ENCODE peak calls at places on chromosomes 12 and 14, in five cellular contexts. One of them, this sample, is unnamed.

GRCh38 chr12:50032516-50033316 is 7.4 kb upstream of the RACGAP1 start:
- DNase-seq in endothelial cell: peak
- DNase-seq in A549: no peak
- DNase-seq in GM13976: peak
- DNase-seq in breast epithelium: no peak
- DNase-seq in this sample: no peak

GRCh38 chr14:95935228-95935822 is 58.7 kb downstream of the TUNAR start:
- DNase-seq in A549: no peak
- DNase-seq in endothelial cell: peak
- DNase-seq in breast epithelium: no peak
- DNase-seq in GM13976: no peak
- DNase-seq in this sample: peak

GRCh38 chr12:132279930-132280329 is 49.5 kb downstream of the GALNT9 start:
- DNase-seq in breast epithelium: no peak
- DNase-seq in endothelial cell: no peak
- DNase-seq in GM13976: no peak
- DNase-seq in A549: no peak
- DNase-seq in this sample: no peak

GRCh38 chr12:34208331-34209258 is 186.3 kb downstream of the ALG10 start:
- DNase-seq in breast epithelium: no peak
- DNase-seq in A549: no peak
- DNase-seq in endothelial cell: no peak
- DNase-seq in GM13976: peak
- DNase-seq in this sample: no peak

GRCh38 chr14:70796551-70796950 is 12.8 kb downstream of the MAP3K9 start:
- DNase-seq in endothelial cell: no peak
- DNase-seq in GM13976: no peak
- DNase-seq in breast epithelium: no peak
- DNase-seq in A549: no peak
- DNase-seq in this sample: no peak

GRCh38 chr12:54463034-54463433 is 10.4 kb downstream of the GTSF1 start:
- DNase-seq in breast epithelium: no peak
- DNase-seq in endothelial cell: no peak
- DNase-seq in GM13976: no peak
- DNase-seq in A549: no peak
- DNase-seq in this sample: no peak

GRCh38 chr12:122839907-122840554 is 4.8 kb downstream of the HIP1R start:
- DNase-seq in GM13976: no peak
- DNase-seq in endothelial cell: no peak
- DNase-seq in breast epithelium: no peak
- DNase-seq in A549: no peak
- DNase-seq in this sample: no peak

GRCh38 chr12:46153267-46153872 is 115.5 kb downstream of the SLC38A1 start:
- DNase-seq in GM13976: no peak
- DNase-seq in A549: peak
- DNase-seq in breast epithelium: no peak
- DNase-seq in endothelial cell: no peak
- DNase-seq in this sample: no peak

GRCh38 chr14:72715215-72715909 is 178.5 kb downstream of the DPF3 start:
- DNase-seq in GM13976: peak
- DNase-seq in breast epithelium: no peak
- DNase-seq in endothelial cell: no peak
- DNase-seq in A549: no peak
- DNase-seq in this sample: no peak

GRCh38 chr14:41062826-41063225 is 543.9 kb upstream of the LRFN5 start:
- DNase-seq in endothelial cell: no peak
- DNase-seq in A549: no peak
- DNase-seq in GM13976: no peak
- DNase-seq in breast epithelium: no peak
- DNase-seq in this sample: no peak

GRCh38 chr12:12212769-12213168 is 54.1 kb downstream of the LRP6 start:
- DNase-seq in endothelial cell: no peak
- DNase-seq in GM13976: no peak
- DNase-seq in breast epithelium: no peak
- DNase-seq in A549: no peak
- DNase-seq in this sample: no peak

DNA sequence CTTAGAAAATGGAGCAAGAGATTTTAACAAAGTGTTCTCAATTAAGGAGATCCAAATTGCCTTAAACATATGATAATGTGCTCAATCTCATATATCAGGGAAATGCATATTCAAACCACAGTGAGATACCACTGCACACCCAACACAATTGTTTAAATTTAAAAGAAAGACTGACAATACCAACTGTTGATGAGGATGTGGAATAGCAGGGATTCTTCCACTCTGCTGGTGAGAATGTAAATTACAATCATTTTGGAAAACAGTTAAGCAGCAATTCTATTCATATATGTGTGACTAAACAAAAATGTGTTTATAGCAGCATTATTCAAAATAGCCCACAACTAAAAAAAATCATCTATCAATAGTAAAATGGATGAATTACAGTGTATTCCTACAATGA is 144.2 kb downstream of the KICS2 start:
- DNase-seq in GM13976: no peak
- DNase-seq in A549: peak
- DNase-seq in endothelial cell: no peak
- DNase-seq in breast epithelium: no peak
- DNase-seq in this sample: no peak
- TF ChIP-seq CTCF in GM13976: no peak
- TF ChIP-seq CTCF in A549: peak
- TF ChIP-seq CTCF in endothelial cell: peak
- TF ChIP-seq CTCF in breast epithelium: no peak
- TF ChIP-seq CTCF in this sample: no peak

GRCh38 chr12:100738086-100738485 is 56.5 kb upstream of the ANO4 start:
- DNase-seq in endothelial cell: no peak
- DNase-seq in A549: no peak
- DNase-seq in breast epithelium: no peak
- DNase-seq in GM13976: no peak
- DNase-seq in this sample: no peak

GRCh38 chr12:100737168-100737567 is 57.4 kb upstream of the ANO4 start:
- DNase-seq in breast epithelium: no peak
- DNase-seq in GM13976: no peak
- DNase-seq in endothelial cell: no peak
- DNase-seq in A549: no peak
- DNase-seq in this sample: no peak

DNA sequence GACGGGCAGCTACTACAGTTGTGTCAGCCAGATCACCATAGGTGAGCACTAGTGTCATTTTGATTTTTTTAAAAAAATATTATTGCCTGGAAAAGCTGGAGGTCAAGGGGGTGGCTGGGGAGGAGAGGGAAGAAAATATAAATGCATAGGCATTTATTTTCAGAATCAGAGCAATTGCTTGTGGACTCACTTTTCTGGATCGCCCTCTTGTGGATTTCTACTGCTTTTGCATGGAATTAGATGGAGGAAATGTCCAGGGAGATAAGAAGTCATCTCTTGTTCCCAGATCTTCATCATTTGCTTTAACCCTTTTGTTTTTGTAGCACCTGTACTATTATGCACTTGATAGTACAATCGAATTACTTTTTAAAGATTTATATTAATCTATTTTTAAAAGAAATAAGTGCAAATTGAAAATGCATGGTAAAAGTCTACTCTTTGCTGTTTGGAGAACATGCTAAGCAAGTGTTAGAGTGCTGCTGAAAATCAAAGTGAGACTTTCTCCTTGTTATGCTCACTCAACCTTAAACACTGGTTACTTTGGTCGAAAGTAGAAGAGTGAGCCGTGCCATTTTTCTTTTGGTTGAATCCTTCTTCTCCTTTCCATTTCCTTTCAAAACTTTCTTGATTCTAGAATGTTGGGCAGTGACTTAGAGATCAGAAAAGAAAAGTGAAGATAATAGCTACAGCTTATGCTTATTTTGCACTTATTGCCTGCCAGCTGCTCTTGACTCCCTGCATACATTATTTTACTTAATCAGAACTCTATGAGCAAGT is 60.6 kb upstream of the ANO4 start:
- DNase-seq in A549: peak
- DNase-seq in breast epithelium: no peak
- DNase-seq in endothelial cell: peak
- DNase-seq in GM13976: no peak
- DNase-seq in this sample: no peak
- TF ChIP-seq CTCF in A549: peak
- TF ChIP-seq CTCF in breast epithelium: peak
- TF ChIP-seq CTCF in endothelial cell: peak
- TF ChIP-seq CTCF in GM13976: peak
- TF ChIP-seq CTCF in this sample: no peak

GRCh38 chr12:53425515-53426150 is 2.0 kb downstream of the AMHR2 start:
- DNase-seq in endothelial cell: no peak
- DNase-seq in A549: no peak
- DNase-seq in GM13976: no peak
- DNase-seq in breast epithelium: no peak
- DNase-seq in this sample: no peak
- TF ChIP-seq CTCF in endothelial cell: no peak
- TF ChIP-seq CTCF in A549: no peak
- TF ChIP-seq CTCF in GM13976: no peak
- TF ChIP-seq CTCF in breast epithelium: no peak
- TF ChIP-seq CTCF in this sample: no peak

DNA sequence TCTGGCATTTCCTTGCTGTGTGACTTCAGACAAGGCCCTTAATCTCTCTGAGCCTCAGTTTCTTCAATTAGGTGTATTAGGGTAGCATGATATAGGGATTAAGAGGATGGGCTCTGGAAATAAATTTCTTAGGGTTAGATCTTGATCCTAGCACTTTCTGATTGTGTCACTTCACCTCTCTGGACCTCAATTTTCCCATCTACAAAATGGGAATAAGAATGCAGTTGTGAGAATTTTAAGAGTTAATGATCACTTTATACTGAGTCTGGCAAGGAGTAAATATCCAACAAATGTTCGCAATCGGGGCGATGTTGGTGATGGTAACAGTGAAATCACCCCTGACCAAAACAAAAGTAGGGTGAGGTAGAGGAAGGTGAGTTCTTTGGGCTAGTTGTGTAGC is 4.0 kb downstream of the RPH3A start:
- DNase-seq in A549: no peak
- DNase-seq in breast epithelium: no peak
- DNase-seq in endothelial cell: no peak
- DNase-seq in GM13976: no peak
- DNase-seq in this sample: no peak
- TF ChIP-seq CTCF in A549: no peak
- TF ChIP-seq CTCF in breast epithelium: no peak
- TF ChIP-seq CTCF in endothelial cell: no peak
- TF ChIP-seq CTCF in GM13976: no peak
- TF ChIP-seq CTCF in this sample: no peak

GRCh38 chr14:58129208-58129607 is 22.8 kb downstream of the ARMH4 start:
- DNase-seq in endothelial cell: no peak
- DNase-seq in GM13976: no peak
- DNase-seq in A549: peak
- DNase-seq in breast epithelium: no peak
- DNase-seq in this sample: no peak
- TF ChIP-seq CTCF in endothelial cell: no peak
- TF ChIP-seq CTCF in GM13976: no peak
- TF ChIP-seq CTCF in A549: peak
- TF ChIP-seq CTCF in breast epithelium: no peak
- TF ChIP-seq CTCF in this sample: no peak

DNA sequence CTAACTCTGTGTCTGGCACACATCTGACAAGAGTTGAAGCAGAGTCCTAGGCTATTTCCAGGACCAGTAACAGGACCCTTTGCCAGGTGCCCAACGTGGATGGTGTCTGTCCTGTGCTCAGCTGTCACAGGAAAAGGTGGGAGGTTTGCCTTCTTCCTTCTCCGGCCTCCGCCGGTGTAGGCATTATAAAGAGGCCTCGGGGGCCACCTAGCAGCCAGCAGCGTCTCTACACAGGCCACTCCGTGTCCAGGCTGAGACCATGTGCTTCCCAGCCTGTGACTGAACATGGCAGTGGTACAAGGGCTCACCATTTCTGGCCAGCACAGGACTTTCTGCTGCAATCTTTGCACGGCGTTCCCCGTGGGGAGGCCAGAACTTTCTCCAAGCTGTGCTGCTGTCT is 60.7 kb upstream of the GPATCH2L start:
- DNase-seq in GM13976: peak
- DNase-seq in breast epithelium: no peak
- DNase-seq in endothelial cell: peak
- DNase-seq in A549: no peak
- DNase-seq in this sample: no peak
- TF ChIP-seq CTCF in GM13976: peak
- TF ChIP-seq CTCF in breast epithelium: no peak
- TF ChIP-seq CTCF in endothelial cell: no peak
- TF ChIP-seq CTCF in A549: no peak
- TF ChIP-seq CTCF in this sample: no peak

GRCh38 chr14:52473557-52473956 is 78.7 kb downstream of the TXNDC16 start:
- DNase-seq in breast epithelium: no peak
- DNase-seq in endothelial cell: no peak
- DNase-seq in A549: no peak
- DNase-seq in GM13976: peak
- DNase-seq in this sample: no peak
- TF ChIP-seq CTCF in breast epithelium: peak
- TF ChIP-seq CTCF in endothelial cell: peak
- TF ChIP-seq CTCF in A549: peak
- TF ChIP-seq CTCF in GM13976: no peak
- TF ChIP-seq CTCF in this sample: peak

GRCh38 chr12:5797661-5798060 is 147.4 kb downstream of the ANO2 start:
- DNase-seq in breast epithelium: no peak
- DNase-seq in A549: no peak
- DNase-seq in endothelial cell: no peak
- DNase-seq in GM13976: no peak
- DNase-seq in this sample: no peak

GRCh38 chr12:5792350-5792749 is 152.7 kb downstream of the ANO2 start:
- DNase-seq in A549: no peak
- DNase-seq in GM13976: no peak
- DNase-seq in endothelial cell: no peak
- DNase-seq in breast epithelium: no peak
- DNase-seq in this sample: no peak

GRCh38 chr12:5794156-5794555 is 150.9 kb downstream of the ANO2 start:
- DNase-seq in breast epithelium: no peak
- DNase-seq in A549: no peak
- DNase-seq in endothelial cell: no peak
- DNase-seq in GM13976: no peak
- DNase-seq in this sample: no peak

GRCh38 chr12:5798242-5799015 is 146.6 kb downstream of the ANO2 start:
- DNase-seq in A549: no peak
- DNase-seq in GM13976: no peak
- DNase-seq in endothelial cell: no peak
- DNase-seq in breast epithelium: no peak
- DNase-seq in this sample: no peak

GRCh38 chr12:5796171-5797091 is 148.6 kb downstream of the ANO2 start:
- DNase-seq in endothelial cell: peak
- DNase-seq in breast epithelium: no peak
- DNase-seq in GM13976: peak
- DNase-seq in A549: peak
- DNase-seq in this sample: peak
- TF ChIP-seq CTCF in endothelial cell: peak
- TF ChIP-seq CTCF in breast epithelium: no peak
- TF ChIP-seq CTCF in GM13976: peak
- TF ChIP-seq CTCF in A549: peak
- TF ChIP-seq CTCF in this sample: peak

GRCh38 chr12:109134186-109134917 is 18.0 kb downstream of the ACACB start:
- DNase-seq in A549: peak
- DNase-seq in breast epithelium: no peak
- DNase-seq in GM13976: peak
- DNase-seq in endothelial cell: peak
- DNase-seq in this sample: no peak
- TF ChIP-seq CTCF in A549: peak
- TF ChIP-seq CTCF in breast epithelium: peak
- TF ChIP-seq CTCF in GM13976: no peak
- TF ChIP-seq CTCF in endothelial cell: peak
- TF ChIP-seq CTCF in this sample: peak

This sample was measured in activated CD8-positive, alpha-beta T cell treated with anti-CD3 and anti-CD28 coated beads for 36 hours.